ENCODE peak calls at places on chromosome 21, in six cellular contexts. W is effector memory CD8-positive, alpha-beta T cell; C is M059J; J is neural progenitor cell; V is pancreas; G is coronary artery. K is an unnamed sample.

GRCh38 chr21:45950740-45951515 is 30.6 kb upstream of the COL6A1 start:
- DNase-seq in W (no peak), C (peak), J (no peak), V (peak), G (peak), K (no peak)

GRCh38 chr21:39182484-39183271 is 573 bp downstream of the PSMG1 start:
- DNase-seq in W (no peak), C (peak), J (no peak), V (no peak), G (no peak), K (no peak)

GRCh38 chr21:39441502-39442475 is 3.8 kb downstream of the LCA5L start:
- DNase-seq in W (peak), C (peak), J (peak), V (peak), G (no peak), K (no peak)

GRCh38 chr21:17834639-17835354 is 15.6 kb upstream of the C21orf91 start:
- DNase-seq in W (no peak), C (no peak), J (no peak), V (no peak), G (no peak), K (no peak)

GRCh38 chr21:31798842-31799691 is 67.1 kb upstream of the SCAF4 start:
- DNase-seq in W (no peak), C (no peak), J (no peak), V (no peak), G (no peak), K (peak)

GRCh38 chr21:43726686-43727570 is 8.0 kb downstream of the PDXK start:
- DNase-seq in W (no peak), C (peak), J (no peak), V (peak), G (no peak), K (no peak)

GRCh38 chr21:39040494-39041110 is 142.6 kb downstream of the PSMG1 start:
- DNase-seq in W (no peak), C (no peak), J (no peak), V (no peak), G (peak), K (no peak)

GRCh38 chr21:34983680-34984086 is 65.4 kb downstream of the RUNX1 start:
- DNase-seq in W (no peak), C (peak), J (no peak), V (no peak), G (no peak), K (no peak)

GRCh38 chr21:38249879-38250278 is 6.9 kb upstream of the KCNJ15 start:
- DNase-seq in W (no peak), C (no peak), J (no peak), V (no peak), G (no peak), K (no peak)

GRCh38 chr21:28196981-28197380 is 795.7 kb downstream of the LTN1 start:
- DNase-seq in W (no peak), C (peak), J (no peak), V (no peak), G (no peak), K (no peak)

GRCh38 chr21:39029086-39029772 is 154.0 kb downstream of the PSMG1 start:
- DNase-seq in W (no peak), C (no peak), J (no peak), V (no peak), G (no peak), K (no peak)

GRCh38 chr21:42746593-42747266 is 93.3 kb downstream of the PDE9A start:
- DNase-seq in W (peak), C (no peak), J (no peak), V (no peak), G (no peak), K (no peak)

GRCh38 chr21:42672699-42673458 is 19.5 kb downstream of the PDE9A start:
- DNase-seq in W (no peak), C (peak), J (peak), V (no peak), G (no peak), K (no peak)

GRCh38 chr21:40015818-40016217 is 148.6 kb downstream of the PCP4 start:
- DNase-seq in W (no peak), C (no peak), J (no peak), V (no peak), G (no peak), K (peak)

GRCh38 chr21:38623552-38623951 is 125.3 kb upstream of the ERG start:
- DNase-seq in W (no peak), C (no peak), J (no peak), V (no peak), G (no peak), K (no peak)

GRCh38 chr21:26965567-26966359 is 1.1 kb downstream of the ADAMTS5 start:
- DNase-seq in W (no peak), C (no peak), J (peak), V (no peak), G (no peak), K (peak)

GRCh38 chr21:42756580-42757250 is 103.3 kb downstream of the PDE9A start:
- DNase-seq in W (no peak), C (no peak), J (no peak), V (no peak), G (no peak), K (no peak)

GRCh38 chr21:42535602-42536171 is 22.0 kb downstream of the SLC37A1 start:
- DNase-seq in W (no peak), C (no peak), J (no peak), V (no peak), G (no peak), K (no peak)

GRCh38 chr21:29656504-29657227 is 283.1 kb downstream of the GRIK1 start:
- DNase-seq in W (no peak), C (peak), J (no peak), V (no peak), G (no peak), K (no peak)

GRCh38 chr21:21439761-21440160 is 441.6 kb downstream of the NCAM2 start:
- DNase-seq in W (no peak), C (peak), J (no peak), V (no peak), G (no peak), K (no peak)

GRCh38 chr21:30104246-30104645 is 62.4 kb downstream of the CLDN17 start:
- DNase-seq in W (no peak), C (no peak), J (no peak), V (no peak), G (no peak), K (no peak)

GRCh38 chr21:35324372-35325220 is 275.5 kb upstream of the RUNX1 start:
- DNase-seq in W (no peak), C (peak), J (no peak), V (no peak), G (no peak), K (no peak)

GRCh38 chr21:30408782-30409494 is 13.1 kb downstream of the KRTAP13-1 start:
- DNase-seq in W (no peak), C (peak), J (peak), V (peak), G (no peak), K (no peak)

GRCh38 chr21:33412832-33413519 is 9.8 kb downstream of the IFNGR2 start:
- DNase-seq in W (no peak), C (no peak), J (no peak), V (no peak), G (no peak), K (no peak)

GRCh38 chr21:15301736-15302135 is 236.9 kb upstream of the NRIP1 start:
- DNase-seq in W (no peak), C (peak), J (no peak), V (no peak), G (no peak), K (no peak)

GRCh38 chr21:26448751-26449150 is 124.3 kb downstream of the CYYR1 start:
- DNase-seq in W (no peak), C (no peak), J (no peak), V (no peak), G (no peak), K (no peak)

GRCh38 chr21:27359141-27359540 is 392.3 kb upstream of the ADAMTS5 start:
- DNase-seq in W (no peak), C (peak), J (no peak), V (no peak), G (no peak), K (no peak)

GRCh38 chr21:45513003-45513706 is 29.1 kb downstream of the SLC19A1 start:
- DNase-seq in W (no peak), C (peak), J (no peak), V (peak), G (no peak), K (no peak)

GRCh38 chr21:45869121-45870007 is 112.2 kb upstream of the COL6A1 start:
- DNase-seq in W (no peak), C (peak), J (no peak), V (no peak), G (no peak), K (no peak)

GRCh38 chr21:24444736-24445135 is 1162.5 kb downstream of the MRPL39 start:
- DNase-seq in W (no peak), C (no peak), J (no peak), V (no peak), G (no peak), K (no peak)

GRCh38 chr21:32246571-32246970 is 32.3 kb downstream of the MIS18A start:
- DNase-seq in W (no peak), C (no peak), J (no peak), V (no peak), G (no peak), K (peak)

K was measured in osteocyte.